ENCODE peak calls at places on chromosomes 11 and 22, in four cellular contexts. S is heart left ventricle; Q is CD8-positive, alpha-beta T cell; A is tibial nerve. D is an unnamed sample.

GRCh38 chr11:68052137-68052873 is 13.5 kb downstream of the TCIRG1 start:
- DNase-seq in S (no peak), A (no peak), Q (no peak), D (no peak)

GRCh38 chr11:11267312-11267711 is 85.7 kb downstream of the CSNK2A3 start:
- DNase-seq in A (no peak), S (no peak), Q (no peak), D (no peak)

GRCh38 chr11:76891285-76891684 is 30.6 kb downstream of the ACER3 start:
- DNase-seq in A (no peak), S (no peak), Q (no peak), D (no peak)

GRCh38 chr11:104001474-104001873 is 35.0 kb upstream of the DDI1 start:
- DNase-seq in S (no peak), A (no peak), Q (no peak), D (no peak)

GRCh38 chr11:78460468-78460867 is 42.8 kb upstream of the GAB2 start:
- DNase-seq in A (no peak), S (no peak), Q (no peak), D (no peak)

GRCh38 chr22:36736701-36737320 is 33.3 kb upstream of the CACNG2 start:
- DNase-seq in Q (no peak), A (no peak), S (no peak), D (no peak)

GRCh38 chr22:44002324-44002723 is 21.8 kb upstream of the PARVB start:
- DNase-seq in Q (no peak), S (no peak), A (no peak), D (no peak)

GRCh38 chr11:91932151-91932821 is 292.3 kb upstream of the FAT3 start:
- DNase-seq in Q (no peak), S (peak; percentile 18), A (no peak), D (no peak)

GRCh38 chr22:29016067-29016938 is 45.3 kb downstream of the C22orf31 start:
- DNase-seq in Q (no peak), S (no peak), A (no peak), D (no peak)

GRCh38 chr11:114400222-114400973 is at the start of the genes C11orf71 and RBM7:
- DNase-seq in Q (peak; percentile 98), A (peak; percentile 93), S (peak; percentile 99), D (peak; percentile 99)

GRCh38 chr11:78351979-78352731 is 65.5 kb downstream of the GAB2 start:
- DNase-seq in Q (no peak), S (no peak), A (no peak), D (no peak)

GRCh38 chr11:6229911-6230310 is 4.5 kb downstream of the FHIP1B start:
- DNase-seq in Q (no peak), A (no peak), S (no peak), D (no peak)

GRCh38 chr11:65907878-65908277 is 7.7 kb upstream of the FOSL1 start:
- DNase-seq in A (no peak), S (no peak), Q (no peak), D (no peak)

GRCh38 chr11:75328426-75329277 is 22.8 kb downstream of the ARRB1 start:
- DNase-seq in A (peak; percentile 53), S (peak; percentile 79), Q (peak; percentile 48), D (peak; percentile 79)

GRCh38 chr22:41589260-41589600 is 410 bp downstream of the PMM1 start:
- DNase-seq in S (no peak), A (no peak), Q (peak; percentile 23), D (no peak)

GRCh38 chr11:65793144-65793581 is 6.3 kb downstream of the OVOL1 start:
- DNase-seq in Q (no peak), A (no peak), S (no peak), D (no peak)

GRCh38 chr11:20397281-20397680 is 9.8 kb downstream of the PRMT3 start:
- DNase-seq in S (no peak), Q (no peak), A (no peak), D (no peak)

GRCh38 chr11:70697701-70698100 is 299.4 kb downstream of the CTTN start:
- DNase-seq in S (no peak), A (no peak), Q (no peak), D (no peak)

DNA sequence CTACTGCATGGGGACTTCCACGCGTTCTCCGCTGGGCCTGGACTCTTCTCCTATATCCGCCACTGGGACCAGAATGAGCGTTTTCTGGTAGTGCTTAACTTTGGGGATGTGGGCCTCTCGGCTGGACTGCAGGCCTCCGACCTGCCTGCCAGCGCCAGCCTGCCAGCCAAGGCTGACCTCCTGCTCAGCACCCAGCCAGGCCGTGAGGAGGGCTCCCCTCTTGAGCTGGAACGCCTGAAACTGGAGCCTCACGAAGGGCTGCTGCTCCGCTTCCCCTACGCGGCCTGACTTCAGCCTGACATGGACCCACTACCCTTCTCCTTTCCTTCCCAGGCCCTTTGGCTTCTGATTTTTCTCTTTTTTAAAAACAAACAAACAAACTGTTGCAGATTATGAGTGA is 7.7 kb downstream of the SLC3A2 start:
- DNase-seq in Q (no peak), A (no peak), S (no peak), D (no peak)
- H3K36me3 ChIP-seq in Q (peaks cover 55% of the 10 kb centered on the region), A (peaks cover 71% of the 10 kb centered on the region), S (peaks cover 65% of the 10 kb centered on the region), D (peaks cover 68% of the 10 kb centered on the region)

GRCh38 chr11:86978247-86978646 is 23.1 kb upstream of the FZD4 start:
- DNase-seq in Q (no peak), S (no peak), A (peak; percentile 43), D (no peak)

GRCh38 chr11:86977441-86978050 is 22.4 kb upstream of the FZD4 start:
- DNase-seq in S (peak; percentile 33), A (no peak), Q (no peak), D (no peak)

GRCh38 chr11:86980397-86980796 is 25.2 kb upstream of the FZD4 start:
- DNase-seq in S (no peak), Q (no peak), A (no peak), D (no peak)

GRCh38 chr11:86981777-86982540 is 26.8 kb upstream of the FZD4 start:
- DNase-seq in Q (no peak), A (no peak), S (no peak), D (no peak)

GRCh38 chr11:86978756-86979608 is 23.8 kb upstream of the FZD4 start:
- DNase-seq in A (no peak), S (no peak), Q (no peak), D (peak; percentile 45)
- TF ChIP-seq CTCF in A (peak; percentile 25), S (peak; percentile 54), Q (peak; percentile 71), D (no peak)

DNA sequence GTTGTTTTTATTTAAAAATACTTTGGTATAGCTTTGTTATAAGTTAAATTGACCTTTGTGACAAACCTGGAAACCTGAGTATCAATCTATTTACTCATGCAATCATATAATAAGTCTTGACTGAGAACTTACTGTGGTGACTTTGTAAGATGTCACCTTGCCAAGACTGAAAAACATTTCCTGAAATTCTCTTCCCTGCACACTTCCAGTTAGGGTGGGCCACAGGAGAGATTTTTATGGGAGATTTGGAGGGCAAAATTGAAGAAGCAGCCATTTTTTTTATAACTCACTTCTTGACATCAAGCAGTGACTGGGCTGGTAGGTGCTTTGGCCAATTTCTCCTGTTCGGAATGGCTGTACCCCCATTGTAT is 31.4 kb upstream of the GLYAT start:
- DNase-seq in S (no peak), A (no peak), Q (no peak), D (no peak)
- H3K9me3 ChIP-seq in S (no peaks in the 10 kb centered on the region), A (no peaks in the 10 kb centered on the region), Q (no peaks in the 10 kb centered on the region), D (no peaks in the 10 kb centered on the region)

DNA sequence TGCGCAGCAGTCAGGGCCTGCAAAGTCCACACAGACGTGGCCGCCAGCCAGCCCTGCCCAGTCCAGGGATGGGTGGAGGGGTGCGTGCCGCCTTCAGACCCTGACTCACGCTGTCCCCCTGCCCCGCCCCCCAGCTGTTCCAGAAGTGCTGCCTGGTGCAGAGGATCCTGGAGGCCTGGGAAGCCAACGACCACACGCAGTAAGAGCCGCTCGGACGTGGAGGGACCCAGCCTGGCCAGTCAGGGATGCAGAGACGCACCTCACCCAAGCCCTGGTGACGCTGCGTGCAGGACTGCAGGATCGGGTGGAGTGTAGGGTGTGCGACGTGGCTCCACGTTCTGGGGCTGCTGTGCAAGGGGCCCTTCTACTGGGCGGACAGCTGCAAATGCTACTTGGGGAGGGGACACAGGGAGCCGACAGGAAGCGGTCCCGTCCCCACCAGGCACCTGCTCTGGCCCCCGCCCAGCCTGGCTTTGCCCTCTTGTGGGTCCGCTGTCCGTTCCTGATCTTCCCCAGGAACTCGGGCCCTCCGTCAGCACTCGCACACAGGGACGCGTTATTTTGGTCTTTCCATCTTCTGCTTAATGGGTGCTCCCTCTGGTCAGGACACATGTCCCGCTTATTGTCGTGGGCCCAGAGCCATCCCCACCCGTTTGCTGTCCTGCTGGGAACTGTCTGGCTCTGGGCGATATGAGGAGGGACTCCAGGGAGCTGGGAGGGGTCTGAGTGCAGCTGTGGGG is 42.5 kb downstream of the SBF1 start:
- DNase-seq in Q (no peak), S (no peak), A (no peak), D (no peak)
- H3K36me3 ChIP-seq in Q (peaks cover 51% of the 10 kb centered on the region), S (peaks cover 81% of the 10 kb centered on the region), A (peaks cover 85% of the 10 kb centered on the region), D (peaks cover 38% of the 10 kb centered on the region)

GRCh38 chr11:95764267-95764898 is 25.2 kb downstream of the FAM76B start:
- DNase-seq in Q (no peak), A (no peak), S (no peak), D (no peak)
- TF ChIP-seq CTCF in Q (peak; percentile 88), A (peak; percentile 84), S (peak; percentile 82), D (peak; percentile 44)

GRCh38 chr22:11605468-11605981 is 3922.5 kb upstream of the OR11H1 start:
- DNase-seq in S (peak; percentile 18), A (no peak), Q (no peak), D (no peak)
- H3K9me3 ChIP-seq in S (peaks cover 24% of the 10 kb centered on the region), A (peaks cover 7% of the 10 kb centered on the region), Q (peaks cover 3% of the 10 kb centered on the region), D (peaks cover 68% of the 10 kb centered on the region)

GRCh38 chr11:62575837-62576236 is 2.1 kb upstream of the EEF1G start:
- DNase-seq in A (no peak), S (no peak), Q (no peak), D (no peak)
- H3K36me3 ChIP-seq in A (peaks cover 72% of the 10 kb centered on the region), S (peaks cover 71% of the 10 kb centered on the region), Q (peaks cover 24% of the 10 kb centered on the region), D (no peaks in the 10 kb centered on the region)

DNA sequence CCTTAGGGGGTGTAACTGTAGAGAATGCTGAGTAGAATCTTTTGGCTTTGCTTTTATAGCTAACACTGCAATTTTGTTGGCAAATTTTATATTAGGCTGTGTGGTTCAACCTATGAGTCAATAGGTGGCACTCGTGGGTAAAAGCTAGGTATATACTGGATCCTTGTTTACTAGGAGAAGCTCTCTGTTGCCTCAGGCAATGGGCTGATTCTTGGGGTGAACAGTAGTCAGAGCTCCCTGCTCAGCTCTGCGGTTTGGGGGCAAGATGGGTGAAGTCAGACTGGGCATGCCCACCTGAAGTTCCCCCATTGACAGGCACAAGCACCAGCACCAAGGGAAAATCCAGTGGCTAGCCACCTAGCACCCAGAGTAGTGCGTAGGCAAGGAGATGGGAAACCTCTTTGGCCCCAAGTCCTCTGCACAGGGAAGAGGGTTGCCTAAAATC is 238.7 kb downstream of the FAM181B start:
- DNase-seq in Q (no peak), S (no peak), A (no peak), D (no peak)
- TF ChIP-seq CTCF in Q (no peak), S (peak; percentile 16), A (no peak), D (peak; percentile 17)

DNA sequence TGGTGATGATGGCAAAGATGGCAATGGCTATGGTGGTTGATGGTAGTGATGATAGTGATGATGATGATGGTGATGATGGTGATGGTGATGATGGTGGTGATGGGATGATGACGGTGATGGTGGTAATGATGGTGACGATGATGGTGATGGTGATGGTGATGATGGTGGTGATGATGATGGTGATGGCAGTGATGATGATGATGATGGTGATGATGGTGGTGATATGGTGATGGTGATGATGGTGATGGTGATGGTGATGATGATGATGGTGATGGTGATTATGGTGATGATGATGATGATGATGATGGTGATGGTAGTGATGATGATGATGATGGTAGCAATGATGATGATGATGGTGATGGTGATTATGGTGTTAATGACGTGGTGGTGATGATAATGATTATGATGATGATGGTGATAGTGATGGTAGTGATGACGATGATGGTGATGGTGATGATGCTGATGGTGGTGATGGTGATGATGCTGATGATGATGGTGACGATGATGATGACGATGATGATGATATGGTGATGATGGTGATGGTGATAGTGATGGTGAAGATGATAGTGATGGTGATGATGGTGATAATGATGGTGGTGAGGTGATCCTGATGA is 232.1 kb downstream of the BRD1 start:
- DNase-seq in A (no peak), Q (no peak), S (no peak), D (no peak)
- H3K9me3 ChIP-seq in A (no peaks in the 10 kb centered on the region), Q (no peaks in the 10 kb centered on the region), S (no peaks in the 10 kb centered on the region), D (no peaks in the 10 kb centered on the region)

GRCh38 chr11:250740-251299 is 14.0 kb downstream of the PSMD13 start:
- DNase-seq in S (peak; percentile 47), A (peak; percentile 52), Q (peak; percentile 87), D (peak; percentile 48)
- H3K36me3 ChIP-seq in S (peaks cover 77% of the 10 kb centered on the region), A (peaks cover 81% of the 10 kb centered on the region), Q (peaks cover 58% of the 10 kb centered on the region), D (peaks cover 4% of the 10 kb centered on the region)